ENCODE peak calls at places on chromosomes 1 and 21, in eight cellular contexts. One of them, this sample, is unnamed.

GRCh38 chr21:45262616-45263015 is 25.1 kb downstream of the POFUT2 start:
- DNase-seq in DMS153: peak
- DNase-seq in Right ventricle myocardium superior: peak
- DNase-seq in NCI-H510A treated with DMSO at 0.1 percent for 48 hours: no peak
- DNase-seq in AG04450: no peak
- DNase-seq in naive thymus-derived CD8-positive, alpha-beta T cell: no peak
- DNase-seq in neural crest cell: no peak
- DNase-seq in activated CD4-positive, CD25-positive, alpha-beta regulatory T cell: no peak
- DNase-seq in this sample: no peak

GRCh38 chr1:8047686-8048522 is 21.8 kb upstream of the ERRFI1 start:
- DNase-seq in DMS153: no peak
- DNase-seq in Right ventricle myocardium superior: no peak
- DNase-seq in NCI-H510A treated with DMSO at 0.1 percent for 48 hours: peak
- DNase-seq in AG04450: no peak
- DNase-seq in naive thymus-derived CD8-positive, alpha-beta T cell: no peak
- DNase-seq in neural crest cell: no peak
- DNase-seq in activated CD4-positive, CD25-positive, alpha-beta regulatory T cell: no peak
- DNase-seq in this sample: no peak

GRCh38 chr1:205319081-205320018 is 2.2 kb downstream of the NUAK2 start:
- DNase-seq in DMS153: peak
- DNase-seq in Right ventricle myocardium superior: peak
- DNase-seq in NCI-H510A treated with DMSO at 0.1 percent for 48 hours: peak
- DNase-seq in AG04450: no peak
- DNase-seq in naive thymus-derived CD8-positive, alpha-beta T cell: peak
- DNase-seq in neural crest cell: no peak
- DNase-seq in activated CD4-positive, CD25-positive, alpha-beta regulatory T cell: no peak
- DNase-seq in this sample: no peak

GRCh38 chr1:168583571-168583970 is 7.2 kb downstream of the XCL1 start:
- DNase-seq in DMS153: no peak
- DNase-seq in Right ventricle myocardium superior: no peak
- DNase-seq in NCI-H510A treated with DMSO at 0.1 percent for 48 hours: no peak
- DNase-seq in AG04450: no peak
- DNase-seq in naive thymus-derived CD8-positive, alpha-beta T cell: no peak
- DNase-seq in neural crest cell: no peak
- DNase-seq in activated CD4-positive, CD25-positive, alpha-beta regulatory T cell: no peak
- DNase-seq in this sample: no peak

GRCh38 chr1:160076295-160076694 is 5.0 kb upstream of the KCNJ9 start:
- DNase-seq in DMS153: no peak
- DNase-seq in Right ventricle myocardium superior: no peak
- DNase-seq in NCI-H510A treated with DMSO at 0.1 percent for 48 hours: no peak
- DNase-seq in AG04450: no peak
- DNase-seq in naive thymus-derived CD8-positive, alpha-beta T cell: no peak
- DNase-seq in neural crest cell: no peak
- DNase-seq in activated CD4-positive, CD25-positive, alpha-beta regulatory T cell: no peak
- DNase-seq in this sample: no peak

GRCh38 chr1:89254658-89255287 is 17.9 kb downstream of the GBP5 start:
- DNase-seq in DMS153: peak
- DNase-seq in Right ventricle myocardium superior: no peak
- DNase-seq in NCI-H510A treated with DMSO at 0.1 percent for 48 hours: peak
- DNase-seq in AG04450: no peak
- DNase-seq in naive thymus-derived CD8-positive, alpha-beta T cell: no peak
- DNase-seq in neural crest cell: no peak
- DNase-seq in activated CD4-positive, CD25-positive, alpha-beta regulatory T cell: no peak
- DNase-seq in this sample: no peak

GRCh38 chr21:42569732-42570301 is 56.2 kb downstream of the SLC37A1 start:
- DNase-seq in DMS153: no peak
- DNase-seq in Right ventricle myocardium superior: peak
- DNase-seq in NCI-H510A treated with DMSO at 0.1 percent for 48 hours: no peak
- DNase-seq in AG04450: no peak
- DNase-seq in naive thymus-derived CD8-positive, alpha-beta T cell: peak
- DNase-seq in neural crest cell: no peak
- DNase-seq in activated CD4-positive, CD25-positive, alpha-beta regulatory T cell: no peak
- DNase-seq in this sample: no peak

GRCh38 chr21:15495965-15496364 is 233.8 kb upstream of the USP25 start:
- DNase-seq in DMS153: no peak
- DNase-seq in Right ventricle myocardium superior: no peak
- DNase-seq in NCI-H510A treated with DMSO at 0.1 percent for 48 hours: no peak
- DNase-seq in AG04450: no peak
- DNase-seq in naive thymus-derived CD8-positive, alpha-beta T cell: no peak
- DNase-seq in neural crest cell: no peak
- DNase-seq in activated CD4-positive, CD25-positive, alpha-beta regulatory T cell: no peak
- DNase-seq in this sample: no peak

GRCh38 chr1:1003618-1004419 is 3.9 kb upstream of the HES4 start:
- DNase-seq in DMS153: no peak
- DNase-seq in Right ventricle myocardium superior: no peak
- DNase-seq in NCI-H510A treated with DMSO at 0.1 percent for 48 hours: no peak
- DNase-seq in AG04450: no peak
- DNase-seq in naive thymus-derived CD8-positive, alpha-beta T cell: no peak
- DNase-seq in neural crest cell: no peak
- DNase-seq in activated CD4-positive, CD25-positive, alpha-beta regulatory T cell: no peak
- DNase-seq in this sample: no peak

GRCh38 chr1:39258146-39258924 is 53.8 kb downstream of the MACF1 start:
- DNase-seq in DMS153: peak
- DNase-seq in Right ventricle myocardium superior: peak
- DNase-seq in NCI-H510A treated with DMSO at 0.1 percent for 48 hours: peak
- DNase-seq in AG04450: no peak
- DNase-seq in naive thymus-derived CD8-positive, alpha-beta T cell: peak
- DNase-seq in neural crest cell: peak
- DNase-seq in activated CD4-positive, CD25-positive, alpha-beta regulatory T cell: peak
- DNase-seq in this sample: peak

GRCh38 chr21:34039678-34040382 is 33.5 kb upstream of the MRPS6 start:
- DNase-seq in DMS153: no peak
- DNase-seq in Right ventricle myocardium superior: no peak
- DNase-seq in NCI-H510A treated with DMSO at 0.1 percent for 48 hours: no peak
- DNase-seq in AG04450: no peak
- DNase-seq in naive thymus-derived CD8-positive, alpha-beta T cell: no peak
- DNase-seq in neural crest cell: no peak
- DNase-seq in activated CD4-positive, CD25-positive, alpha-beta regulatory T cell: no peak
- DNase-seq in this sample: no peak

GRCh38 chr1:54542962-54543539 is 5.0 kb upstream of the ACOT11 start:
- DNase-seq in DMS153: no peak
- DNase-seq in Right ventricle myocardium superior: no peak
- DNase-seq in NCI-H510A treated with DMSO at 0.1 percent for 48 hours: no peak
- DNase-seq in AG04450: no peak
- DNase-seq in naive thymus-derived CD8-positive, alpha-beta T cell: no peak
- DNase-seq in neural crest cell: no peak
- DNase-seq in activated CD4-positive, CD25-positive, alpha-beta regulatory T cell: no peak
- DNase-seq in this sample: no peak